ENCODE peak calls at places on chromosome 9, in six cellular contexts. One of them, this sample, is unnamed.
A peak's percentile ranks its signal among the peaks of the same experiment; 100 is the strongest.

GRCh38 chr9:4235951-4236804 is 63.7 kb downstream of the GLIS3 start:
- DNase-seq in neural crest cell: no peak
- DNase-seq in HuH-7: peak; percentile 26
- DNase-seq in NCI-H1694: no peak
- DNase-seq in breast epithelium: no peak
- DNase-seq in EH: peak; percentile 76
- DNase-seq in this sample: no peak

GRCh38 chr9:137449931-137450537 is 8.9 kb upstream of the ENTPD8 start:
- DNase-seq in EH: no peak
- DNase-seq in neural crest cell: no peak
- DNase-seq in breast epithelium: no peak
- DNase-seq in HuH-7: no peak
- DNase-seq in NCI-H1694: no peak
- DNase-seq in this sample: no peak

GRCh38 chr9:136275655-136276429 is 28.1 kb downstream of the CCDC187 start:
- DNase-seq in EH: no peak
- DNase-seq in HuH-7: peak; percentile 57
- DNase-seq in neural crest cell: no peak
- DNase-seq in NCI-H1694: no peak
- DNase-seq in breast epithelium: no peak
- DNase-seq in this sample: no peak

GRCh38 chr9:130187523-130187846 is 15.3 kb downstream of the NCS1 start:
- DNase-seq in EH: no peak
- DNase-seq in HuH-7: no peak
- DNase-seq in NCI-H1694: no peak
- DNase-seq in neural crest cell: no peak
- DNase-seq in breast epithelium: no peak
- DNase-seq in this sample: no peak

GRCh38 chr9:121313458-121314152 is 45.6 kb downstream of the GSN start:
- DNase-seq in NCI-H1694: no peak
- DNase-seq in neural crest cell: no peak
- DNase-seq in HuH-7: no peak
- DNase-seq in EH: no peak
- DNase-seq in breast epithelium: no peak
- DNase-seq in this sample: no peak

GRCh38 chr9:124188331-124189110 is 69.2 kb upstream of the NEK6 start:
- DNase-seq in EH: no peak
- DNase-seq in HuH-7: no peak
- DNase-seq in neural crest cell: no peak
- DNase-seq in breast epithelium: no peak
- DNase-seq in NCI-H1694: no peak
- DNase-seq in this sample: no peak

GRCh38 chr9:85224729-85225128 is 517.0 kb downstream of the AGTPBP1 start:
- DNase-seq in NCI-H1694: no peak
- DNase-seq in breast epithelium: no peak
- DNase-seq in HuH-7: no peak
- DNase-seq in neural crest cell: no peak
- DNase-seq in EH: peak; percentile 76
- DNase-seq in this sample: no peak

GRCh38 chr9:12666813-12667212 is 26.4 kb upstream of the TYRP1 start:
- DNase-seq in breast epithelium: no peak
- DNase-seq in EH: no peak
- DNase-seq in HuH-7: no peak
- DNase-seq in NCI-H1694: no peak
- DNase-seq in neural crest cell: no peak
- DNase-seq in this sample: no peak

GRCh38 chr9:133742849-133743444 is 4.8 kb upstream of the SARDH start:
- DNase-seq in NCI-H1694: peak; percentile 76
- DNase-seq in breast epithelium: peak; percentile 76
- DNase-seq in EH: peak; percentile 68
- DNase-seq in neural crest cell: peak; percentile 93
- DNase-seq in HuH-7: peak; percentile 95
- DNase-seq in this sample: peak; percentile 86

GRCh38 chr9:85743290-85744128 is 1.8 kb upstream of the AGTPBP1 start:
- DNase-seq in neural crest cell: no peak
- DNase-seq in NCI-H1694: no peak
- DNase-seq in HuH-7: peak; percentile 20
- DNase-seq in EH: peak; percentile 68
- DNase-seq in breast epithelium: no peak
- DNase-seq in this sample: peak; percentile 66

GRCh38 chr9:6413365-6414263 is 615 bp downstream of the UHRF2 start:
- DNase-seq in HuH-7: no peak
- DNase-seq in NCI-H1694: no peak
- DNase-seq in neural crest cell: peak; percentile 2
- DNase-seq in EH: no peak
- DNase-seq in breast epithelium: no peak
- DNase-seq in this sample: peak; percentile 17

GRCh38 chr9:110457245-110457644 is 119.6 kb upstream of the TXNDC8 start:
- DNase-seq in NCI-H1694: no peak
- DNase-seq in EH: no peak
- DNase-seq in breast epithelium: no peak
- DNase-seq in HuH-7: no peak
- DNase-seq in neural crest cell: no peak
- DNase-seq in this sample: no peak

GRCh38 chr9:75885652-75886051 is 4.8 kb upstream of the PCSK5 start:
- DNase-seq in neural crest cell: no peak
- DNase-seq in NCI-H1694: no peak
- DNase-seq in HuH-7: no peak
- DNase-seq in EH: peak; percentile 6
- DNase-seq in breast epithelium: no peak
- DNase-seq in this sample: no peak

GRCh38 chr9:19028835-19029451 is 4.1 kb downstream of the SAXO1 start:
- DNase-seq in EH: peak; percentile 73
- DNase-seq in breast epithelium: no peak
- DNase-seq in neural crest cell: peak; percentile 39
- DNase-seq in HuH-7: peak; percentile 77
- DNase-seq in NCI-H1694: peak; percentile 25
- DNase-seq in this sample: peak; percentile 86

GRCh38 chr9:97559111-97559514 is 57.6 kb downstream of the TMOD1 start:
- DNase-seq in NCI-H1694: no peak
- DNase-seq in HuH-7: no peak
- DNase-seq in breast epithelium: no peak
- DNase-seq in neural crest cell: no peak
- DNase-seq in EH: peak; percentile 29
- DNase-seq in this sample: no peak

GRCh38 chr9:134275379-134275778 is 50.9 kb upstream of the RXRA start:
- DNase-seq in EH: no peak
- DNase-seq in NCI-H1694: no peak
- DNase-seq in HuH-7: no peak
- DNase-seq in neural crest cell: no peak
- DNase-seq in breast epithelium: no peak
- DNase-seq in this sample: no peak

GRCh38 chr9:37430841-37431597 is 8.5 kb downstream of the GRHPR start:
- DNase-seq in neural crest cell: peak; percentile 33
- DNase-seq in EH: no peak
- DNase-seq in breast epithelium: no peak
- DNase-seq in HuH-7: peak; percentile 91
- DNase-seq in NCI-H1694: no peak
- DNase-seq in this sample: no peak

GRCh38 chr9:136352682-136353081 is 10.9 kb downstream of the DNLZ start:
- DNase-seq in EH: no peak
- DNase-seq in breast epithelium: no peak
- DNase-seq in NCI-H1694: no peak
- DNase-seq in neural crest cell: no peak
- DNase-seq in HuH-7: no peak
- DNase-seq in this sample: no peak

GRCh38 chr9:127494304-127494702 is 43.0 kb downstream of the LRSAM1 start:
- DNase-seq in neural crest cell: no peak
- DNase-seq in EH: no peak
- DNase-seq in breast epithelium: no peak
- DNase-seq in HuH-7: no peak
- DNase-seq in NCI-H1694: no peak
- DNase-seq in this sample: no peak

GRCh38 chr9:71094708-71095251 is 26.6 kb downstream of the TRPM3 start:
- DNase-seq in HuH-7: no peak
- DNase-seq in neural crest cell: no peak
- DNase-seq in EH: no peak
- DNase-seq in NCI-H1694: no peak
- DNase-seq in breast epithelium: no peak
- DNase-seq in this sample: no peak

GRCh38 chr9:111807197-111807596 is 12.5 kb upstream of the SHOC1 start:
- DNase-seq in neural crest cell: no peak
- DNase-seq in NCI-H1694: no peak
- DNase-seq in breast epithelium: no peak
- DNase-seq in HuH-7: no peak
- DNase-seq in EH: peak; percentile 18
- DNase-seq in this sample: no peak

GRCh38 chr9:19087601-19088000 is 15.1 kb downstream of the HAUS6 start:
- DNase-seq in HuH-7: no peak
- DNase-seq in breast epithelium: no peak
- DNase-seq in neural crest cell: no peak
- DNase-seq in EH: peak; percentile 45
- DNase-seq in NCI-H1694: no peak
- DNase-seq in this sample: no peak

GRCh38 chr9:17843236-17843635 is 264.4 kb downstream of the SH3GL2 start:
- DNase-seq in EH: no peak
- DNase-seq in breast epithelium: no peak
- DNase-seq in neural crest cell: no peak
- DNase-seq in HuH-7: no peak
- DNase-seq in NCI-H1694: no peak
- DNase-seq in this sample: no peak

GRCh38 chr9:101235105-101235866 is 149.5 kb downstream of the BAAT start:
- DNase-seq in neural crest cell: no peak
- DNase-seq in HuH-7: peak; percentile 8
- DNase-seq in NCI-H1694: peak; percentile 26
- DNase-seq in EH: peak; percentile 6
- DNase-seq in breast epithelium: no peak
- DNase-seq in this sample: peak; percentile 18

GRCh38 chr9:22813520-22813919 is 366.9 kb downstream of the DMRTA1 start:
- DNase-seq in neural crest cell: no peak
- DNase-seq in NCI-H1694: peak; percentile 19
- DNase-seq in HuH-7: peak; percentile 1
- DNase-seq in EH: no peak
- DNase-seq in breast epithelium: no peak
- DNase-seq in this sample: no peak

GRCh38 chr9:103789686-103790085 is 304.4 kb upstream of the SMC2 start:
- DNase-seq in EH: peak; percentile 13
- DNase-seq in neural crest cell: no peak
- DNase-seq in NCI-H1694: no peak
- DNase-seq in breast epithelium: no peak
- DNase-seq in HuH-7: no peak
- DNase-seq in this sample: peak; percentile 11

GRCh38 chr9:127927457-127928231 is 2.9 kb downstream of the PIP5KL1 start:
- DNase-seq in breast epithelium: peak; percentile 75
- DNase-seq in neural crest cell: no peak
- DNase-seq in NCI-H1694: no peak
- DNase-seq in EH: no peak
- DNase-seq in HuH-7: no peak
- DNase-seq in this sample: no peak

GRCh38 chr9:134324359-134325095 is 1.7 kb upstream of the RXRA start:
- DNase-seq in NCI-H1694: no peak
- DNase-seq in EH: peak; percentile 71
- DNase-seq in HuH-7: no peak
- DNase-seq in neural crest cell: no peak
- DNase-seq in breast epithelium: no peak
- DNase-seq in this sample: no peak

GRCh38 chr9:3525088-3525835 is 539 bp downstream of the RFX3 start:
- DNase-seq in breast epithelium: no peak
- DNase-seq in NCI-H1694: no peak
- DNase-seq in EH: no peak
- DNase-seq in neural crest cell: no peak
- DNase-seq in HuH-7: no peak
- DNase-seq in this sample: peak; percentile 6

GRCh38 chr9:128203842-128204551 is 818 bp downstream of the DNM1 start:
- DNase-seq in EH: peak; percentile 62
- DNase-seq in breast epithelium: no peak
- DNase-seq in neural crest cell: peak; percentile 36
- DNase-seq in HuH-7: peak; percentile 74
- DNase-seq in NCI-H1694: no peak
- DNase-seq in this sample: peak; percentile 59

GRCh38 chr9:93910598-93910997 is 44.6 kb downstream of the BARX1 start:
- DNase-seq in neural crest cell: no peak
- DNase-seq in breast epithelium: no peak
- DNase-seq in EH: no peak
- DNase-seq in NCI-H1694: no peak
- DNase-seq in HuH-7: no peak
- DNase-seq in this sample: no peak

GRCh38 chr9:127925959-127926949 is 4.3 kb downstream of the PIP5KL1 start:
- DNase-seq in breast epithelium: no peak
- DNase-seq in neural crest cell: no peak
- DNase-seq in HuH-7: no peak
- DNase-seq in EH: no peak
- DNase-seq in NCI-H1694: no peak
- DNase-seq in this sample: no peak

GRCh38 chr9:128101690-128102089 is 25.8 kb downstream of the PTGES2 start:
- DNase-seq in breast epithelium: no peak
- DNase-seq in neural crest cell: no peak
- DNase-seq in HuH-7: no peak
- DNase-seq in EH: no peak
- DNase-seq in NCI-H1694: no peak
- DNase-seq in this sample: no peak

This sample was measured in HEK293T.